ENCODE peak calls at places on chromosomes 7 and 10, in eight cellular contexts. One of them, this sample, is unnamed.

GRCh38 chr7:2260820-2261219 is 18.8 kb downstream of the NUDT1 start:
- DNase-seq in thoracic aorta: no peak
- DNase-seq in foreskin fibroblast: no peak
- DNase-seq in fibroblast of lung: no peak
- DNase-seq in cardiac fibroblast: no peak
- DNase-seq in IMR-90: peak; percentile 25
- DNase-seq in GM12865: peak; percentile 24
- DNase-seq in H1: no peak
- DNase-seq in this sample: no peak

GRCh38 chr7:29780346-29780745 is 26.0 kb upstream of the WIPF3 start:
- DNase-seq in IMR-90: no peak
- DNase-seq in GM12865: no peak
- DNase-seq in H1: no peak
- DNase-seq in cardiac fibroblast: no peak
- DNase-seq in foreskin fibroblast: no peak
- DNase-seq in fibroblast of lung: no peak
- DNase-seq in thoracic aorta: no peak
- DNase-seq in this sample: no peak

GRCh38 chr7:38934536-38934935 is 25.5 kb upstream of the VPS41 start:
- DNase-seq in GM12865: no peak
- DNase-seq in cardiac fibroblast: peak; percentile 3
- DNase-seq in thoracic aorta: no peak
- DNase-seq in H1: no peak
- DNase-seq in fibroblast of lung: no peak
- DNase-seq in foreskin fibroblast: no peak
- DNase-seq in IMR-90: no peak
- DNase-seq in this sample: no peak

GRCh38 chr7:80721880-80722595 is 83.6 kb downstream of the CD36 start:
- DNase-seq in thoracic aorta: no peak
- DNase-seq in foreskin fibroblast: peak; percentile 88
- DNase-seq in cardiac fibroblast: peak; percentile 93
- DNase-seq in H1: no peak
- DNase-seq in fibroblast of lung: peak; percentile 93
- DNase-seq in IMR-90: peak; percentile 92
- DNase-seq in GM12865: no peak
- DNase-seq in this sample: peak; percentile 91

GRCh38 chr10:43958071-43958432 is 309.4 kb upstream of the ZNF32 start:
- DNase-seq in IMR-90: no peak
- DNase-seq in H1: no peak
- DNase-seq in GM12865: no peak
- DNase-seq in cardiac fibroblast: no peak
- DNase-seq in thoracic aorta: no peak
- DNase-seq in fibroblast of lung: no peak
- DNase-seq in foreskin fibroblast: no peak
- DNase-seq in this sample: no peak

GRCh38 chr7:110283056-110283455 is 807.9 kb upstream of the LRRN3 start:
- DNase-seq in cardiac fibroblast: no peak
- DNase-seq in fibroblast of lung: no peak
- DNase-seq in thoracic aorta: no peak
- DNase-seq in H1: no peak
- DNase-seq in foreskin fibroblast: no peak
- DNase-seq in IMR-90: no peak
- DNase-seq in GM12865: no peak
- DNase-seq in this sample: no peak

GRCh38 chr10:119737827-119738226 is 12.0 kb downstream of the INPP5F start:
- DNase-seq in H1: no peak
- DNase-seq in fibroblast of lung: peak; percentile 88
- DNase-seq in IMR-90: peak; percentile 88
- DNase-seq in thoracic aorta: no peak
- DNase-seq in foreskin fibroblast: peak; percentile 92
- DNase-seq in cardiac fibroblast: peak; percentile 87
- DNase-seq in GM12865: no peak
- DNase-seq in this sample: peak; percentile 76

GRCh38 chr10:4131407-4132215 is 346.6 kb upstream of the KLF6 start:
- DNase-seq in foreskin fibroblast: peak; percentile 90
- DNase-seq in GM12865: peak; percentile 87
- DNase-seq in fibroblast of lung: peak; percentile 94
- DNase-seq in IMR-90: peak; percentile 93
- DNase-seq in H1: no peak
- DNase-seq in cardiac fibroblast: peak; percentile 87
- DNase-seq in thoracic aorta: no peak
- DNase-seq in this sample: peak; percentile 71

GRCh38 chr10:71770789-71771188 is 2.5 kb downstream of the VSIR start:
- DNase-seq in foreskin fibroblast: peak; percentile 52
- DNase-seq in thoracic aorta: no peak
- DNase-seq in cardiac fibroblast: peak; percentile 36
- DNase-seq in GM12865: no peak
- DNase-seq in H1: no peak
- DNase-seq in IMR-90: no peak
- DNase-seq in fibroblast of lung: no peak
- DNase-seq in this sample: no peak

GRCh38 chr10:71767420-71768035 is 5.8 kb downstream of the VSIR start:
- DNase-seq in fibroblast of lung: peak; percentile 27
- DNase-seq in GM12865: no peak
- DNase-seq in cardiac fibroblast: peak; percentile 72
- DNase-seq in IMR-90: no peak
- DNase-seq in H1: no peak
- DNase-seq in foreskin fibroblast: peak; percentile 53
- DNase-seq in thoracic aorta: no peak
- DNase-seq in this sample: no peak

GRCh38 chr10:71770255-71770654 is 3.1 kb downstream of the VSIR start:
- DNase-seq in thoracic aorta: no peak
- DNase-seq in H1: no peak
- DNase-seq in fibroblast of lung: no peak
- DNase-seq in IMR-90: peak; percentile 53
- DNase-seq in foreskin fibroblast: peak; percentile 53
- DNase-seq in cardiac fibroblast: peak; percentile 75
- DNase-seq in GM12865: no peak
- DNase-seq in this sample: no peak

GRCh38 chr10:71771204-71771603 is 2.1 kb downstream of the VSIR start:
- DNase-seq in thoracic aorta: no peak
- DNase-seq in cardiac fibroblast: no peak
- DNase-seq in fibroblast of lung: no peak
- DNase-seq in IMR-90: no peak
- DNase-seq in foreskin fibroblast: no peak
- DNase-seq in H1: no peak
- DNase-seq in GM12865: no peak
- DNase-seq in this sample: no peak

GRCh38 chr10:71769279-71769823 is 4.0 kb downstream of the VSIR start:
- DNase-seq in IMR-90: peak; percentile 31
- DNase-seq in thoracic aorta: no peak
- DNase-seq in H1: no peak
- DNase-seq in foreskin fibroblast: peak; percentile 49
- DNase-seq in cardiac fibroblast: peak; percentile 74
- DNase-seq in GM12865: peak; percentile 74
- DNase-seq in fibroblast of lung: no peak
- DNase-seq in this sample: no peak
- H3K4me3 ChIP-seq in IMR-90: no peak overlapping the region
- H3K4me3 ChIP-seq in thoracic aorta: peak overlapping the region; percentile 80
- H3K4me3 ChIP-seq in H1: no peak overlapping the region
- H3K4me3 ChIP-seq in foreskin fibroblast: no peak overlapping the region
- H3K4me3 ChIP-seq in cardiac fibroblast: no peak overlapping the region
- H3K4me3 ChIP-seq in GM12865: peak overlapping the region; percentile 57
- H3K4me3 ChIP-seq in fibroblast of lung: peak overlapping the region; percentile 28
- H3K4me3 ChIP-seq in this sample: no peak overlapping the region

GRCh38 chr7:155372782-155373358 is 75.2 kb downstream of the INSIG1 start:
- DNase-seq in GM12865: no peak
- DNase-seq in IMR-90: no peak
- DNase-seq in H1: no peak
- DNase-seq in cardiac fibroblast: no peak
- DNase-seq in foreskin fibroblast: no peak
- DNase-seq in thoracic aorta: no peak
- DNase-seq in fibroblast of lung: no peak
- DNase-seq in this sample: no peak

GRCh38 chr7:155375337-155376277 is 77.9 kb downstream of the INSIG1 start:
- DNase-seq in IMR-90: no peak
- DNase-seq in GM12865: no peak
- DNase-seq in foreskin fibroblast: no peak
- DNase-seq in thoracic aorta: no peak
- DNase-seq in H1: no peak
- DNase-seq in cardiac fibroblast: no peak
- DNase-seq in fibroblast of lung: no peak
- DNase-seq in this sample: no peak

GRCh38 chr7:155374276-155375252 is 76.9 kb downstream of the INSIG1 start:
- DNase-seq in IMR-90: no peak
- DNase-seq in fibroblast of lung: no peak
- DNase-seq in GM12865: no peak
- DNase-seq in H1: no peak
- DNase-seq in cardiac fibroblast: no peak
- DNase-seq in thoracic aorta: no peak
- DNase-seq in foreskin fibroblast: no peak
- DNase-seq in this sample: no peak

GRCh38 chr7:155371884-155372781 is 74.5 kb downstream of the INSIG1 start:
- DNase-seq in GM12865: peak; percentile 32
- DNase-seq in foreskin fibroblast: peak; percentile 20
- DNase-seq in fibroblast of lung: no peak
- DNase-seq in cardiac fibroblast: no peak
- DNase-seq in H1: no peak
- DNase-seq in thoracic aorta: no peak
- DNase-seq in IMR-90: no peak
- DNase-seq in this sample: no peak

GRCh38 chr7:155373359-155374273 is 75.9 kb downstream of the INSIG1 start:
- DNase-seq in cardiac fibroblast: peak; percentile 20
- DNase-seq in foreskin fibroblast: peak; percentile 39
- DNase-seq in H1: no peak
- DNase-seq in fibroblast of lung: peak; percentile 31
- DNase-seq in thoracic aorta: no peak
- DNase-seq in IMR-90: peak; percentile 4
- DNase-seq in GM12865: no peak
- DNase-seq in this sample: no peak
- H3K4me3 ChIP-seq in cardiac fibroblast: peak overlapping the region; percentile 17
- H3K4me3 ChIP-seq in foreskin fibroblast: peak overlapping the region; percentile 9
- H3K4me3 ChIP-seq in H1: peak overlapping the region; percentile 43
- H3K4me3 ChIP-seq in fibroblast of lung: no peak overlapping the region
- H3K4me3 ChIP-seq in thoracic aorta: peak overlapping the region; percentile 68
- H3K4me3 ChIP-seq in IMR-90: peak overlapping the region; percentile 16
- H3K4me3 ChIP-seq in GM12865: peak overlapping the region; percentile 13
- H3K4me3 ChIP-seq in this sample: peak overlapping the region; percentile 22

GRCh38 chr10:128880221-128880620 is 586.8 kb upstream of the MGMT start:
- DNase-seq in IMR-90: no peak
- DNase-seq in foreskin fibroblast: no peak
- DNase-seq in thoracic aorta: no peak
- DNase-seq in GM12865: no peak
- DNase-seq in cardiac fibroblast: no peak
- DNase-seq in fibroblast of lung: no peak
- DNase-seq in H1: no peak
- DNase-seq in this sample: no peak
- H3K4me3 ChIP-seq in IMR-90: no peak overlapping the region
- H3K4me3 ChIP-seq in foreskin fibroblast: no peak overlapping the region
- H3K4me3 ChIP-seq in thoracic aorta: no peak overlapping the region
- H3K4me3 ChIP-seq in GM12865: no peak overlapping the region
- H3K4me3 ChIP-seq in cardiac fibroblast: no peak overlapping the region
- H3K4me3 ChIP-seq in fibroblast of lung: no peak overlapping the region
- H3K4me3 ChIP-seq in H1: no peak overlapping the region
- H3K4me3 ChIP-seq in this sample: no peak overlapping the region

DNA sequence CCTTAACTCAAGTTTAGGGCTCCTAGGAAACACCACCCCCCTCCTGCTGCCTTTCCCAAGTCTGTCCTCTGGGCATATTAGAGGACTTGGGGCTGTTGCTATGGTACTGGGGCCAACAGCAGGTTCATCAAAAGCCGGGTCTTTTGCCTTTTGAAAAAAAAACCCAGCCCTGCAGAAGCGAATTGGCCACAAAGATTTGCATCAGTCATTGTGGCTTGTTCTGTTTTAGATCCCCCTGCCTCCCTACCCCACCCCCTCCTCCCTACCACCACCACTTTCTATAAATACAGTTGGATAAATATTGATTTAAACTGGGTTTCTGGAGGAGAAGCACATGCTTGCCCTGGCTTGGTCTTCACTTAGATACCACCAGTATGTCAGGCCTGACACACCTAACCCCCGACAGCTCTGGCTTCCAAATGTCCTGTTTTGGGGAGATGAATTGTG is 7.0 kb downstream of the MXI1 start:
- DNase-seq in foreskin fibroblast: no peak
- DNase-seq in H1: no peak
- DNase-seq in fibroblast of lung: peak; percentile 58
- DNase-seq in thoracic aorta: no peak
- DNase-seq in cardiac fibroblast: no peak
- DNase-seq in IMR-90: peak; percentile 42
- DNase-seq in GM12865: peak; percentile 75
- DNase-seq in this sample: no peak
- H3K4me3 ChIP-seq in foreskin fibroblast: no peak overlapping the region
- H3K4me3 ChIP-seq in H1: no peak overlapping the region
- H3K4me3 ChIP-seq in fibroblast of lung: no peak overlapping the region
- H3K4me3 ChIP-seq in thoracic aorta: no peak overlapping the region
- H3K4me3 ChIP-seq in cardiac fibroblast: no peak overlapping the region
- H3K4me3 ChIP-seq in IMR-90: no peak overlapping the region
- H3K4me3 ChIP-seq in GM12865: no peak overlapping the region
- H3K4me3 ChIP-seq in this sample: no peak overlapping the region

GRCh38 chr7:125396466-125397151 is 467.0 kb upstream of the POT1 start:
- DNase-seq in cardiac fibroblast: no peak
- DNase-seq in foreskin fibroblast: no peak
- DNase-seq in H1: no peak
- DNase-seq in thoracic aorta: no peak
- DNase-seq in IMR-90: no peak
- DNase-seq in fibroblast of lung: no peak
- DNase-seq in GM12865: no peak
- DNase-seq in this sample: no peak

GRCh38 chr7:125391921-125392320 is 462.3 kb upstream of the POT1 start:
- DNase-seq in thoracic aorta: no peak
- DNase-seq in IMR-90: no peak
- DNase-seq in cardiac fibroblast: peak; percentile 0
- DNase-seq in GM12865: no peak
- DNase-seq in foreskin fibroblast: no peak
- DNase-seq in H1: no peak
- DNase-seq in fibroblast of lung: no peak
- DNase-seq in this sample: no peak

GRCh38 chr7:125386211-125386610 is 456.6 kb upstream of the POT1 start:
- DNase-seq in IMR-90: no peak
- DNase-seq in cardiac fibroblast: no peak
- DNase-seq in thoracic aorta: no peak
- DNase-seq in GM12865: no peak
- DNase-seq in H1: no peak
- DNase-seq in foreskin fibroblast: no peak
- DNase-seq in fibroblast of lung: no peak
- DNase-seq in this sample: no peak

DNA sequence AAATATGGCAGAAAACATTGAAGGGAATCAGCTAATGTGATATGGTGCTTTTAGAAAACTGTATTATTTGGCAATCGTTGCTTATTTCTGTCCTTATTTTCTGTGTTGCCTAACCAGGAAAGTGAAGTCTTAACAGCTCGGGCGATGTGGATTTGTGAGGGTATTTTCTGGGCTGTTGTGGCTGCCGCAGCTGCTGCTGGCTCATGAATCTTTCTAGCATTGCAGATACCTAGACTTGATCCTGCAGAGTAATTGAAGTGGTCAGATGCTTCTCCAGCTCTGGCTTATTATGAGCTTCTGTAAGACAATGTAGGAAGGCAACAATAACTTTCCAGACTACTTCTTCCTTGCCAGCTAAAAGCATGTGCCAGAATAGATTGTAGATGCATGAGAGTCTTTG is 461.2 kb upstream of the POT1 start:
- DNase-seq in IMR-90: no peak
- DNase-seq in cardiac fibroblast: no peak
- DNase-seq in foreskin fibroblast: no peak
- DNase-seq in fibroblast of lung: no peak
- DNase-seq in thoracic aorta: no peak
- DNase-seq in H1: no peak
- DNase-seq in GM12865: no peak
- DNase-seq in this sample: no peak
- H3K4me3 ChIP-seq in IMR-90: no peak overlapping the region
- H3K4me3 ChIP-seq in cardiac fibroblast: no peak overlapping the region
- H3K4me3 ChIP-seq in foreskin fibroblast: no peak overlapping the region
- H3K4me3 ChIP-seq in fibroblast of lung: no peak overlapping the region
- H3K4me3 ChIP-seq in thoracic aorta: no peak overlapping the region
- H3K4me3 ChIP-seq in H1: no peak overlapping the region
- H3K4me3 ChIP-seq in GM12865: no peak overlapping the region
- H3K4me3 ChIP-seq in this sample: no peak overlapping the region

This sample was measured in skeletal muscle cell.